ENCODE peak calls at places on chromosomes 2 and 18, in four cellular contexts. S is K562, D is GM12878, K is SK-N-SH. P is an unnamed sample.

GRCh38 chr2:121316986-121317385 is 32.0 kb upstream of the TFCP2L1 start:
- DNase-seq in S (no peak), D (no peak), K (no peak), P (no peak)

GRCh38 chr2:199219551-199219950 is 238.2 kb downstream of the SATB2 start:
- DNase-seq in S (no peak), D (no peak), K (no peak), P (no peak)

GRCh38 chr2:9653485-9654271 is 22.9 kb upstream of the YWHAQ start:
- DNase-seq in S (no peak), D (no peak), K (no peak), P (no peak)

GRCh38 chr18:29383311-29384273 is 1206.7 kb upstream of the CDH2 start:
- DNase-seq in S (no peak), D (peak; percentile 11), K (no peak), P (no peak)

GRCh38 chr18:48805826-48806535 is 144.8 kb downstream of the SMAD7 start:
- DNase-seq in S (no peak), D (no peak), K (no peak), P (no peak)

GRCh38 chr18:79919089-79919488 is 32.4 kb downstream of the SLC66A2 start:
- DNase-seq in S (no peak), D (no peak), K (no peak), P (no peak)

GRCh38 chr2:208315081-208315788 is 49.2 kb downstream of the PIKFYVE start:
- DNase-seq in S (no peak), D (peak; percentile 73), K (no peak), P (no peak)

GRCh38 chr2:40451926-40452605 is at the start of gene SLC8A1:
- DNase-seq in S (no peak), D (no peak), K (peak; percentile 93), P (no peak)

GRCh38 chr18:23992119-23992940 is 22.2 kb upstream of the TTC39C start:
- DNase-seq in S (no peak), D (no peak), K (peak; percentile 50), P (no peak)

DNA sequence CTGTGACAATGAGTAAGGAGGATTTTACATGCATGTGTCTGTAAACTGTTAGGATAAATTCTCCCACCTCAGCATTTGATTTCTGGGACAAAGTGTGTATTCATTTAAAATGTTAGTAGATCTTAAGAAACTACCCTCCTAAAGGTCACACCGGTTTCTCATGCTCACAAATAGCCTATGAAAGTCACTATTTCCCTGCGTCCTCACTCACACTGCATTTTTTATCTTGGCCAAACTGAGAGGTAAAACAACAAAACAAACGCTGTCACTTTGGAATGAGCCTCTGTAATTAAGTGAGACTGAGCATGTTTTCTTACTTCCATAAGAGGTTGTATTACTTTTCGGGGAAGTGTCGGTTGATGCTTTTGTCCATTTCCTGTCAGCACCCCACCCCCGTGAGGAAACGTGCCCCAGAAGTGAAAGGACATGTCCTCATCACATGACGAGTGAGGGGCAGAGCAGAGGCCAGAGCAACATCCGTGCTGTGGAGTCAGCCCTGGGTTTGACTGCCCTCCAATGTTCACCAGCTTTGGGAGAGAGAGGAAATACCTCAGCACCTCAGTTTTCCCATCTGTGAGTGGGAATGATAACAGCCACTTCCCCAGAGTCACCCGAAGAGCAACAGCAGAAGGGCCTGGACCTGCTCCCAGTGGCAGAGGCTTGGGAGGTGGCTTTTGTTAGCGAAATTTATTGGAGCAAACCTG is 3.1 kb downstream of the GYPC start:
- DNase-seq in S (peak; percentile 45), D (peak; percentile 56), K (no peak), P (no peak)
- TF ChIP-seq NRF1 in S (no peak), D (no peak), K (no peak), P (no peak)

DNA sequence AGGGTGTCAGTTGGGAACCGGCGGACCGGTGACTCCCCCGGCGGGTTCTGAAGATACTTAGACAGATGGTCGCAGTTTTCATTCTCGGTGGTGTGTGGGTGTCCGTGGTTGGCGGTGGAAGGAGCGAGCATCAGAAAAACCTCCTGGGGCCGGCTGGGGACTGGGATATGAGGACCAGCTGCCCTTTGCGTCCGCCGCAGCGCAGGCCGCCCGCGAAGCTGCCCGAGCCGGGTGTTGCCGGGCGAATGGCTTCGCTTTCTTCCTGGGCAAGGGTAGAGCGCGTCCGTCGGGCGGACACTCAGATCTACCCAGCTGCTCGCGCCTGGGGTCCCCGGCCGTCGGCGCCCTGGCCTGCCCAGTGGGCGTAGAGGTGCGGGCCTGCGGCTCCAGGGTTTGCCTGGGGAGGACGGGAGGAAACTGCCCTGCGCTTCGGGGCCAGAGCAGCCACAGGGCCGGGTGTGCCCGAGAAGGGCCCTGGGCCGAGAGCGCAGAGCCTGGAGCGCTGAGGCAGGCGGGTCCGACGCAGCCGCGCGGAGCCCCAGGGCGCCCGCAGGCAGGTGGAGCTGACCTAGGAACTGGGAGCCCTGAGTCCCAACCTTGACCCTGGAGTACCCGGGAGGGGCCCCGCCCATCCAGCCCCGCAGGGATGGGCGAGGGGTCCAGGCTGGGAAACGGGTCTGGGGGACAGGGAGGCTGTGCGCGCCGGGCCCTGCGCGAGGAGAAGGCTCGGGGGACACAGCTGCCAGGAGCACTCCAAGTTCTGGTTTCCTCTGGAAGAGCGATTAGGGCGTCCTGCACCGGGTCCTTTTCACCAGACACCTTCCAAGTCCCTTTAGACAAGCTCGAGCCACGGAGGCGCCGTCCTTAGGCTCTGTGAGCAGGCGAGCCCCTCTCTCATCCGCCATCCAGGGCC is 1.3 kb downstream of the TWIST2 start:
- DNase-seq in S (no peak), D (no peak), K (no peak), P (peak; percentile 69)
- TF ChIP-seq NRF1 in S (no peak), D (no peak), K (no peak), P (no peak)

GRCh38 chr18:31574359-31574758 is 17.3 kb upstream of the TTR start:
- DNase-seq in S (no peak), D (no peak), K (no peak), P (no peak)

GRCh38 chr18:31576670-31577069 is 15.0 kb upstream of the TTR start:
- DNase-seq in S (no peak), D (no peak), K (no peak), P (no peak)

GRCh38 chr18:31577195-31577594 is 14.5 kb upstream of the TTR start:
- DNase-seq in S (no peak), D (no peak), K (no peak), P (no peak)

GRCh38 chr18:31578126-31578525 is 13.6 kb upstream of the TTR start:
- DNase-seq in S (no peak), D (no peak), K (no peak), P (no peak)

GRCh38 chr18:31575515-31576246 is 16.0 kb upstream of the TTR start:
- DNase-seq in S (no peak), D (no peak), K (no peak), P (no peak)
- TF ChIP-seq NRF1 in S (no peak), D (no peak), K (no peak), P (no peak)

GRCh38 chr2:84243788-84244627 is 215.1 kb downstream of the SUCLG1 start:
- DNase-seq in S (no peak), D (no peak), K (no peak), P (no peak)
- TF ChIP-seq NRF1 in S (no peak), D (no peak), K (no peak), P (no peak)

GRCh38 chr2:50491541-50492114 is 540.3 kb downstream of the NRXN1 start:
- DNase-seq in S (peak; percentile 14), D (no peak), K (peak; percentile 34), P (no peak)
- TF ChIP-seq NRF1 in S (no peak), D (no peak), K (no peak), P (no peak)

DNA sequence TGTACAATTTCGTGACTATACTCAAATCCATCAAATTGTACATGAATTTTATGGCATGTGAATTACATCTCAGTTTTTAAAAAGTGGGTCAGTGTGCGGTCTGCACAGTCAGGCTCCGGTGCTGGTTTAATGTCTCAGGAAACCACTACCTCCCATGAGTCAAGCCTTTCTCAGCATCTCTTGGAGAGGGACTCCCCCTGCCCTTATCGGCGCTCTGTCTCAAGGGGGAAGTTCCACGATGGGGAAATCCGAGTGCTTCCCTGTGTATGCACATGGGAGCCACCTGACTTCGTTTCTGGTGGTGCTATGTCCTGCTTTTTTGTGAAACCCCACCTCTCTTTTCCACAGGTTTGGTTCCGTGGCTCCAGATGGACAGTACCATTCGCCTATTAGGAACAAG is 72.5 kb downstream of the ACOXL start:
- DNase-seq in S (no peak), D (peak; percentile 66), K (no peak), P (no peak)
- TF ChIP-seq NRF1 in S (no peak), D (no peak), K (no peak), P (no peak)

GRCh38 chr2:74198461-74199274 is at the start of gene MTHFD2:
- DNase-seq in S (peak; percentile 97), D (peak; percentile 90), K (peak; percentile 95), P (peak; percentile 94)

GRCh38 chr2:74199275-74199701 is 873 bp downstream of the MTHFD2 start:
- DNase-seq in S (no peak), D (no peak), K (no peak), P (no peak)

GRCh38 chr2:74201596-74201995 is 3.2 kb downstream of the MTHFD2 start:
- DNase-seq in S (no peak), D (no peak), K (no peak), P (no peak)

GRCh38 chr2:74199871-74200305 is 1.5 kb downstream of the MTHFD2 start:
- DNase-seq in S (no peak), D (no peak), K (no peak), P (no peak)

GRCh38 chr2:74201196-74201595 is 2.8 kb downstream of the MTHFD2 start:
- DNase-seq in S (no peak), D (no peak), K (no peak), P (no peak)
- TF ChIP-seq NRF1 in S (no peak), D (no peak), K (no peak), P (no peak)

DNA sequence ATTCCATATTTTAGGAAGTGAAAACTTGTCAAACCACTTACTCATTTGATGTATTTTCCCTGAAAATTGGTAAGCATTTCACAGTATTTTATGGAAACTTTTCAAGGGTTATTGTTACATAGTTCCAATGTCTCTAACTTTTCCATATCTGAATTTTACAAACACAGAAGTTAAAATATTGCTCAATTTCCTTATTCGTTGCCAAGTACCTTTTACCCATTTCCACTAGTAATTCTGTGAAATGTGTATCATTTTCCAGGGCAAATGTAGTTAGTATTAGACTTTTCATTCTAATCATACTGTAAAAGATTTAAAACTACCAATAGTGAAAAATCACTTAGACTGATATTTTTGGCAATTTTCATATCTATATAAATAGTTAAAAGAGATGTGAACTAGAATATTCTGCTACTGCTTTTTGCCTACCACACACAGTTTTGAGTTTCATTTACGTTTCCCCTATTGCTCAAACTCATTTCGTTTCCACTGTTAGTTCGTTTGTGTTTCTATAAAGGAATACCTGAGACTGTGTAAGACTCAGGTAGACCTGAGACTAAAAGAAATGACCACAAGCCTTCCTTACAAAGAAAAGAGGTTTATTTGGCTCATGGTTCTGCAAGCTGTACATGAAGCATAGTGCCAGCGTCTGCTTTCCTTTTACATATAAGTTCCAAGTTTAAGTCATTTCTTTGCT is 86.3 kb downstream of the PMS1 start:
- DNase-seq in S (no peak), D (no peak), K (no peak), P (no peak)
- TF ChIP-seq NRF1 in S (no peak), D (no peak), K (no peak), P (no peak)

GRCh38 chr18:46497129-46497528 is 159.9 kb downstream of the LOXHD1 start:
- DNase-seq in S (peak; percentile 13), D (no peak), K (no peak), P (no peak)
- TF ChIP-seq NRF1 in S (no peak), D (no peak), K (no peak), P (no peak)